ENCODE peak calls at places on chromosomes 11 and 22, in nine cellular contexts. H, Z, Q, F, V, M, D, G and I are unnamed samples.
A peak's percentile ranks its signal among the peaks of the same experiment; 100 is the strongest.

GRCh38 chr11:114315749-114316368 is 19.7 kb downstream of the NNMT start:
- DNase-seq in F (no peak), Z (peak; percentile 32), H (peak; percentile 66), M (no peak), D (peak; percentile 83), V (peak; percentile 54), Q (peak; percentile 17), G (no peak), I (no peak)

GRCh38 chr11:955154-956049 is 29.7 kb downstream of the AP2A2 start:
- DNase-seq in V (no peak), G (no peak), D (no peak), Q (no peak), Z (no peak), H (peak; percentile 69), M (no peak), F (no peak), I (no peak)

GRCh38 chr22:24807284-24807950 is 1.4 kb downstream of the SGSM1 start:
- DNase-seq in H (peak; percentile 45), Z (no peak), V (no peak), Q (peak; percentile 42), M (no peak), F (peak; percentile 11), G (no peak), D (no peak), I (no peak)

GRCh38 chr22:19352766-19353165 is 61.2 kb upstream of the CLTCL1 start:
- DNase-seq in M (no peak), G (no peak), F (no peak), Q (no peak), D (no peak), H (no peak), Z (no peak), V (no peak), I (no peak)

GRCh38 chr11:94926698-94927237 is 46.6 kb downstream of the CWC15 start:
- DNase-seq in G (no peak), Z (no peak), M (peak; percentile 86), F (peak; percentile 93), H (peak; percentile 9), V (peak; percentile 73), Q (peak; percentile 73), D (no peak), I (peak; percentile 92)

GRCh38 chr11:124623861-124624525 is 1.3 kb downstream of the TBRG1 start:
- DNase-seq in F (no peak), Z (no peak), V (no peak), M (peak; percentile 23), G (no peak), Q (no peak), D (no peak), H (no peak), I (no peak)

GRCh38 chr11:44388828-44389645 is 79.1 kb upstream of the ALX4 start:
- DNase-seq in M (no peak), Q (peak; percentile 19), G (no peak), Z (no peak), D (no peak), H (no peak), F (no peak), V (no peak), I (no peak)

GRCh38 chr11:134789104-134789503 is 377.1 kb upstream of the B3GAT1 start:
- DNase-seq in G (no peak), M (no peak), D (no peak), Q (no peak), Z (no peak), V (no peak), H (no peak), F (no peak), I (no peak)

GRCh38 chr22:36379593-36380361 is 8.0 kb downstream of the MYH9 start:
- DNase-seq in M (no peak), H (no peak), F (no peak), Q (no peak), G (peak; percentile 58), Z (no peak), V (no peak), D (no peak), I (no peak)

GRCh38 chr11:65418681-65419459 is 3.7 kb upstream of the NEAT1 start:
- DNase-seq in Z (peak; percentile 94), F (peak; percentile 93), V (peak; percentile 99), M (peak; percentile 90), H (peak; percentile 95), Q (peak; percentile 99), G (peak; percentile 75), D (peak; percentile 99), I (peak; percentile 99)

GRCh38 chr11:100719809-100720221 is 32.7 kb downstream of the ARHGAP42 start:
- DNase-seq in M (peak; percentile 87), F (peak; percentile 90), Q (peak; percentile 98), G (no peak), Z (peak; percentile 65), V (no peak), D (no peak), H (peak; percentile 63), I (peak; percentile 76)

GRCh38 chr11:46381046-46381835 is at the start of gene MDK:
- DNase-seq in F (no peak), V (peak; percentile 59), H (no peak), G (no peak), Q (peak; percentile 81), Z (no peak), M (no peak), D (peak; percentile 49), I (no peak)

GRCh38 chr11:46383974-46384701 is 2.7 kb downstream of the MDK start:
- DNase-seq in F (no peak), M (no peak), D (no peak), Q (no peak), V (no peak), H (no peak), Z (no peak), G (no peak), I (no peak)

GRCh38 chr11:46383404-46383758 is 1.9 kb downstream of the MDK start:
- DNase-seq in G (no peak), Z (no peak), F (no peak), V (no peak), M (no peak), D (no peak), Q (no peak), H (no peak), I (no peak)

GRCh38 chr11:46381836-46382643 is 571 bp downstream of the MDK start:
- DNase-seq in V (no peak), H (no peak), F (no peak), M (no peak), Q (peak; percentile 73), G (no peak), Z (no peak), D (no peak), I (no peak)

DNA sequence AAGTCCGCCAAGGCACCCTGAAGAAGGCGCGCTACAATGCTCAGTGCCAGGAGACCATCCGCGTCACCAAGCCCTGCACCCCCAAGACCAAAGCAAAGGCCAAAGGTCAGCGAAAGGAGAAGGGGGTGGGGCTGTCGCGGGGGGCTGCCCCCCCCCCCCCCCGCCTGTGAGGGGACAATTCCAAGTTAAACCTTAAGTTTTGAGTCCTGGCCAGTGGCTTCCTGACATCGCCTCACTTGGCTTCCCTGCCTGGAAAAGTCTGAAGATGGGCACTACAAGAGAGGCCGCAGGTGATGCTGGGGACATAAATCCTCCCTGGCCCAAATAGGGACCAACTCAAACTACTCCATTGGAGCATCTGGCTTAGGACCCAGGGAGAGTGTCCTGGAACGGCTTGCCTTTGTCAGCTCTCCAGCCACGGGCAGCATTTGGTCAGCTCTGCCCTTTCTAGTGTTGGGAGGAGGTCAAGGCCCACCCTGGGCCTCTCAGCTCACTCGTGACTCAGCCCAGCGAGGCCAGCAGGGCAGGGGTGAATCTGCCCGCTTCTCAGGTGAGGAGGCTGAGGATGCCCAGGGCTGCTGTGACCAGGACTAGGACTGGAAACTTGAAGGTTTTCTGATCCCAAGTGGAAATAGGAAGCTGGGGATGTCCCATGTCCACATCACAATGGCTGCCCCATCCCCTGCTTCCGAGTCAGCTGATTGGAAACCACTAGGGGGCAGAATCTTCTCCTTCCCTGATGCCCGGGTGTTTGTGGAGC is 1.4 kb downstream of the MDK start:
- DNase-seq in D (peak; percentile 57), Q (peak; percentile 74), V (no peak), M (no peak), F (no peak), G (no peak), Z (peak; percentile 90), H (no peak), I (peak; percentile 32)
- H3K4me3 ChIP-seq in D (peak overlapping the region; percentile 77), Q (peak overlapping the region; percentile 91), V (peak overlapping the region; percentile 85), M (peak overlapping the region; percentile 68), F (peak overlapping the region; percentile 60), G (peak overlapping the region; percentile 53), Z (no peak overlapping the region), H (no peak overlapping the region), I (no peak overlapping the region)

DNA sequence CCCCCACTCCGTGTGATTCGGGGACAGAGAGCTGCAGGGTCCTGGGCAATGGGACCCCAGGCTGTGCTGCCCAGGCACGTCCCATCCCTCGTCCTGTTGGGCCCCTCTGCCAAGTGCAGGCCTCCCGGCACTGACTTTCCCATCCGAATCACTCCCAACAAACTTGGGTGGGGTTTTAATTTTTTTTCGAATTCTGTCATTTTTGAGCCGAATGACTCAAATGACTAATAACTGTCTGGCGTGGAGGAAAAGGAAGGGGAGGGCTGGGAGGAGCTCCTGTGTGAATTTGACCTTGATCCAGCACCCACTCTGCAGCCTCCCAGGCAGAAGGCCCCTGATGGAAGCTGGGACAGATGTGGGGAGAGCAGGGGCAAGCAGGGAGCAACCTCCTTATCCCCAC is 1173.2 kb downstream of the BRD1 start:
- DNase-seq in F (no peak), H (no peak), G (no peak), V (no peak), D (no peak), M (peak; percentile 58), Q (no peak), Z (no peak), I (peak; percentile 24)
- H3K4me3 ChIP-seq in F (no peak overlapping the region), H (no peak overlapping the region), G (no peak overlapping the region), V (no peak overlapping the region), D (no peak overlapping the region), M (no peak overlapping the region), Q (no peak overlapping the region), Z (no peak overlapping the region), I (no peak overlapping the region)

GRCh38 chr22:43448048-43448447 is 36.2 kb downstream of the MPPED1 start:
- DNase-seq in D (no peak), F (no peak), Z (no peak), H (no peak), M (no peak), V (no peak), G (no peak), Q (no peak), I (no peak)
- H3K4me3 ChIP-seq in D (no peak overlapping the region), F (no peak overlapping the region), Z (no peak overlapping the region), H (no peak overlapping the region), M (no peak overlapping the region), V (no peak overlapping the region), G (no peak overlapping the region), Q (no peak overlapping the region), I (no peak overlapping the region)

GRCh38 chr22:30968015-30968923 is at the start of gene MORC2:
- DNase-seq in M (peak; percentile 38), G (no peak), Q (peak; percentile 88), F (no peak), V (peak; percentile 86), H (peak; percentile 28), D (peak; percentile 58), Z (peak; percentile 27), I (peak; percentile 72)

GRCh38 chr22:30964858-30965257 is 3.7 kb downstream of the MORC2 start:
- DNase-seq in D (no peak), H (no peak), F (no peak), G (no peak), Q (no peak), M (no peak), V (no peak), Z (no peak), I (no peak)

GRCh38 chr22:30970356-30970746 is 1.3 kb downstream of the TUG1 start:
- DNase-seq in M (no peak), Q (no peak), F (no peak), H (no peak), G (no peak), D (no peak), Z (no peak), V (no peak), I (no peak)

GRCh38 chr22:30968924-30969531 is at the start of gene TUG1:
- DNase-seq in D (peak; percentile 96), F (peak; percentile 99), H (peak; percentile 99), V (peak; percentile 99), Q (peak; percentile 99), G (peak; percentile 95), M (peak; percentile 96), Z (peak; percentile 95), I (peak; percentile 99)

GRCh38 chr22:30969532-30970355 is 679 bp downstream of the TUG1 start:
- DNase-seq in G (peak; percentile 13), H (no peak), Q (peak; percentile 65), M (peak; percentile 31), Z (peak; percentile 6), V (no peak), D (peak; percentile 12), F (peak; percentile 7), I (peak; percentile 47)
- H3K4me3 ChIP-seq in G (peak overlapping the region; percentile 69), H (peak overlapping the region; percentile 91), Q (peak overlapping the region; percentile 84), M (peak overlapping the region; percentile 90), Z (peak overlapping the region; percentile 90), V (peak overlapping the region; percentile 85), D (peak overlapping the region; percentile 88), F (peak overlapping the region; percentile 73), I (peak overlapping the region; percentile 65)